ENCODE peak calls at places on chromosomes 16 and 17, in five cellular contexts. P, Z, Q, Y and B are unnamed samples.

GRCh38 chr16:25828510-25828909 is 136.8 kb downstream of the HS3ST4 start:
- DNase-seq in Q (no peak), Z (no peak), P (no peak), Y (no peak), B (no peak)

GRCh38 chr17:79784353-79785016 is 6.5 kb downstream of the CBX2 start:
- DNase-seq in Q (no peak), P (no peak), Y (no peak), Z (no peak), B (no peak)

GRCh38 chr16:2085669-2086068 is 37.9 kb downstream of the TSC2 start:
- DNase-seq in Z (peak), Q (no peak), P (no peak), Y (peak), B (no peak)

GRCh38 chr16:88685156-88686061 is 898 bp downstream of the SNAI3 start:
- DNase-seq in P (peak), Y (peak), Q (peak), Z (peak), B (no peak)

GRCh38 chr17:59607817-59608403 is 11.8 kb upstream of the CLTC start:
- DNase-seq in P (peak), Q (no peak), Z (no peak), Y (peak), B (no peak)

GRCh38 chr17:56891751-56892150 is 22.1 kb downstream of the TRIM25 start:
- DNase-seq in P (peak), Q (no peak), Y (peak), Z (no peak), B (no peak)

GRCh38 chr16:67968440-67969285 is at the start of gene SLC12A4:
- DNase-seq in Q (peak), P (peak), Z (peak), Y (peak), B (peak)

GRCh38 chr16:13767215-13767614 is 152.7 kb upstream of the ERCC4 start:
- DNase-seq in Y (no peak), P (peak), Z (peak), Q (no peak), B (no peak)

GRCh38 chr17:82231562-82232321 is 2.9 kb downstream of the SLC16A3 start:
- DNase-seq in Q (peak), Y (peak), Z (peak), P (peak), B (peak)

GRCh38 chr16:5374184-5374583 is 276.6 kb upstream of the EEF2KMT start:
- DNase-seq in Q (no peak), P (no peak), Z (no peak), Y (no peak), B (no peak)

GRCh38 chr17:83062818-83063671 is 16.4 kb upstream of the METRNL start:
- DNase-seq in Z (no peak), P (no peak), Q (no peak), Y (no peak), B (peak)

GRCh38 chr16:27853101-27853500 is 210.4 kb downstream of the GSG1L start:
- DNase-seq in P (no peak), Y (no peak), Z (no peak), Q (no peak), B (no peak)

GRCh38 chr16:2981177-2981898 is 1.1 kb upstream of the PKMYT1 start:
- DNase-seq in Y (no peak), P (peak), Z (no peak), Q (no peak), B (no peak)

GRCh38 chr17:51673066-51673465 is 412.7 kb downstream of the UTP18 start:
- DNase-seq in Z (no peak), P (no peak), Y (no peak), Q (no peak), B (no peak)

GRCh38 chr17:55056530-55056929 is 88.0 kb downstream of the STXBP4 start:
- DNase-seq in P (no peak), Z (no peak), Y (no peak), Q (no peak), B (no peak)

GRCh38 chr17:40352779-40353394 is 11.7 kb downstream of the GJD3 start:
- DNase-seq in P (no peak), Q (no peak), Y (peak), Z (peak), B (no peak)

GRCh38 chr17:30379303-30380105 is 777 bp downstream of the CPD start:
- DNase-seq in Q (no peak), Y (peak), P (peak), Z (no peak), B (peak)

GRCh38 chr16:75108792-75109731 is 7.5 kb downstream of the LDHD start:
- DNase-seq in Y (peak), Q (peak), P (no peak), Z (peak), B (peak)

GRCh38 chr17:36921131-36921851 is 16.0 kb upstream of the LHX1 start:
- DNase-seq in Q (no peak), P (peak), Z (peak), Y (no peak), B (no peak)

GRCh38 chr16:30928390-30928789 is 5.0 kb downstream of the FBXL19 start:
- DNase-seq in P (no peak), Q (no peak), Z (no peak), Y (no peak), B (no peak)

GRCh38 chr17:74212913-74213791 is at the start of gene TTYH2:
- DNase-seq in P (peak), Z (peak), Y (peak), Q (peak), B (peak)
- TF ChIP-seq CTCF in P (peak), Z (peak), Y (peak), Q (peak), B (no peak)

DNA sequence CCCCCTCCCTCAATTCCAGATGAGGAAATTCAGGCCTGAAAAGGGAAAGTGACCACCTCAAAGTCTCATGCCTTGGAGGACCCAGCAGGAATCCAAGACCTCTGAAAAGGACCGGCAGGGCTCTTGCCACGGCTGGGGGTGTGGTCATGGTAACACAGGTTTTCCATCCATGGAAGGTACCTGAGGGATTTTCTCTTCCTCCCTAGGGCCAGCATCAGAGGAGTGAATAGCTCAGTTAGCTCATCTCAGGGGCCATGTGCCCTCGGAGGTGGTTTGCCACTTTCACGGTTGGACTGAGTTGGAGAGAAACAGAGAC is 1.3 kb downstream of the CIITA start:
- DNase-seq in Y (no peak), Z (no peak), Q (no peak), P (no peak), B (no peak)
- H3K4me3 ChIP-seq in Y (no peak), Z (no peak), Q (no peak), P (peak), B (peak)

GRCh38 chr16:8620535-8620934 is 963 bp upstream of the METTL22 start:
- DNase-seq in Q (no peak), Z (peak), Y (no peak), P (no peak), B (no peak)

GRCh38 chr16:8621572-8622314 is at the start of gene METTL22:
- DNase-seq in P (peak), Y (peak), Z (peak), Q (peak), B (peak)

GRCh38 chr16:8621221-8621571 is 302 bp upstream of the METTL22 start:
- DNase-seq in Y (no peak), P (no peak), Z (no peak), Q (no peak), B (no peak)

GRCh38 chr16:8622315-8622656 is 788 bp downstream of the METTL22 start:
- DNase-seq in P (no peak), Y (no peak), Q (no peak), Z (no peak), B (no peak)

GRCh38 chr16:8619671-8620370 is 1.7 kb upstream of the METTL22 start:
- DNase-seq in P (no peak), Q (no peak), Z (no peak), Y (no peak), B (no peak)
- TF ChIP-seq CTCF in P (no peak), Q (no peak), Z (no peak), Y (no peak), B (no peak)

GRCh38 chr16:59487067-59487466 is 753.0 kb upstream of the GOT2 start:
- DNase-seq in Z (no peak), Q (no peak), Y (no peak), P (no peak), B (no peak)
- H3K4me3 ChIP-seq in Z (no peak), Q (no peak), Y (no peak), P (no peak), B (no peak)

GRCh38 chr17:72515291-72516065 is 394.7 kb downstream of the SOX9 start:
- DNase-seq in P (peak), Z (peak), Q (peak), Y (no peak), B (no peak)
- TF ChIP-seq CTCF in P (no peak), Z (no peak), Q (no peak), Y (no peak), B (no peak)